ENCODE peak calls at places on chromosomes 3 and 15, in seven cellular contexts. N, U, V, T, I, C and Y are unnamed samples.

GRCh38 chr3:44001072-44001471 is 240.6 kb upstream of the TOPAZ1 start:
- DNase-seq in V (no peak), U (no peak), I (no peak), C (no peak), T (no peak), N (no peak), Y (no peak)

GRCh38 chr15:44081223-44082013 is 113.7 kb downstream of the FRMD5 start:
- DNase-seq in T (no peak), V (no peak), C (no peak), U (no peak), I (no peak), N (peak), Y (no peak)

GRCh38 chr3:124893526-124893925 is 6.4 kb upstream of the ITGB5 start:
- DNase-seq in C (no peak), I (no peak), U (no peak), V (no peak), N (no peak), T (no peak), Y (no peak)

GRCh38 chr3:60192297-60193114 is 1058.7 kb downstream of the FHIT start:
- DNase-seq in T (no peak), N (no peak), U (no peak), I (no peak), V (no peak), C (no peak), Y (no peak)

GRCh38 chr3:150545419-150546225 is 674 bp downstream of the SERP1 start:
- DNase-seq in I (peak), N (no peak), T (peak), U (no peak), V (no peak), C (no peak), Y (peak)

GRCh38 chr15:40445411-40446055 is 4.8 kb downstream of the BAHD1 start:
- DNase-seq in V (no peak), I (no peak), N (peak), T (peak), U (no peak), C (no peak), Y (no peak)

GRCh38 chr15:69206079-69206478 is 45.6 kb downstream of the GLCE start:
- DNase-seq in I (no peak), T (no peak), C (no peak), N (no peak), V (no peak), U (no peak), Y (no peak)

GRCh38 chr3:60149501-60149900 is 1099.7 kb upstream of the CFAP20DC start:
- DNase-seq in U (no peak), I (peak), C (peak), V (no peak), T (no peak), N (no peak), Y (no peak)

GRCh38 chr15:71170163-71170562 is 54.9 kb downstream of the THSD4 start:
- DNase-seq in I (no peak), U (no peak), N (no peak), V (no peak), C (no peak), T (no peak), Y (no peak)

GRCh38 chr3:161586836-161587235 is 90.2 kb downstream of the OTOL1 start:
- DNase-seq in V (no peak), I (no peak), C (no peak), T (no peak), U (no peak), N (no peak), Y (no peak)

GRCh38 chr15:31062310-31062964 is 39.1 kb downstream of the TRPM1 start:
- DNase-seq in V (no peak), T (no peak), I (no peak), C (no peak), N (no peak), U (no peak), Y (no peak)

GRCh38 chr15:82044373-82045178 is 1.2 kb downstream of the MEX3B start:
- DNase-seq in T (peak), N (peak), I (peak), V (peak), C (no peak), U (no peak), Y (peak)

GRCh38 chr15:74307827-74308642 is 59.4 kb downstream of the CYP11A1 start:
- DNase-seq in V (peak), C (no peak), I (peak), U (no peak), T (peak), N (peak), Y (no peak)

GRCh38 chr3:127707777-127708438 is 35.2 kb downstream of the ABTB1 start:
- DNase-seq in U (no peak), I (no peak), T (no peak), V (peak), N (no peak), C (no peak), Y (no peak)

GRCh38 chr3:21839592-21839991 is 88.6 kb upstream of the ZNF385D start:
- DNase-seq in C (no peak), U (no peak), T (peak), V (no peak), I (peak), N (peak), Y (no peak)

GRCh38 chr3:15923640-15924405 is 126.0 kb upstream of the ANKRD28 start:
- DNase-seq in N (peak), T (no peak), U (no peak), C (no peak), V (no peak), I (no peak), Y (no peak)

GRCh38 chr3:58200846-58201355 is 9.9 kb downstream of the DNASE1L3 start:
- DNase-seq in I (no peak), C (no peak), T (peak), U (no peak), N (no peak), V (no peak), Y (no peak)

GRCh38 chr15:94327356-94327936 is 96.1 kb downstream of the MCTP2 start:
- DNase-seq in N (peak), T (peak), V (no peak), C (no peak), U (no peak), I (peak), Y (no peak)

GRCh38 chr15:64452988-64453688 is 7.2 kb upstream of the ZNF609 start:
- DNase-seq in T (no peak), U (no peak), C (no peak), V (no peak), N (peak), I (no peak), Y (no peak)

GRCh38 chr15:64453689-64454037 is 6.7 kb upstream of the ZNF609 start:
- DNase-seq in C (no peak), I (no peak), N (no peak), U (no peak), T (no peak), V (no peak), Y (no peak)

GRCh38 chr15:64454282-64454681 is 6.1 kb upstream of the ZNF609 start:
- DNase-seq in C (no peak), N (no peak), I (peak), V (no peak), U (no peak), T (no peak), Y (peak)

GRCh38 chr15:64456634-64457108 is 3.7 kb upstream of the ZNF609 start:
- DNase-seq in U (no peak), T (peak), N (peak), C (no peak), I (no peak), V (no peak), Y (no peak)

DNA sequence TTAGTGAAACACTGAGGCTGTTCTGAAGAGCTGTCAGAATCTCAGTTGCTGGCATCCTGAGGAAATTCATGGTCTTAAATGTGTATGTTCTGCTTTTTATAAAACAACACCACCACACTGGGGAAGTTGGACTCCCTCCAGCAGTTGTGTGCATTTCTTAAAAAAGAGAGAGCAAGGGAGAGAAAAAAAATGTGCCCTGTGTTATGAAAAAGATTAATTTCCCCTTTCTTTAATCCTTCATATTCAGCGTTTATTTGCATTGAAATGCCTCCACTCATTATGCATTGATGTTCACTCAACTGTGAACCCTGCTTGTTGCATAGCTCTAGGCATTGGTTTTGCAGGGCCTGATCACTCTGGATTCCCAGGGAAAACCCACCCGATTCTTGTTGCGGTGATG is 4.4 kb upstream of the ZNF609 start:
- DNase-seq in C (no peak), T (no peak), U (no peak), I (no peak), V (no peak), N (no peak), Y (no peak)
- H2BK120ac ChIP-seq in C (no peak), T (no peak), U (no peak), I (no peak), V (no peak), N (no peak), Y (no peak)

DNA sequence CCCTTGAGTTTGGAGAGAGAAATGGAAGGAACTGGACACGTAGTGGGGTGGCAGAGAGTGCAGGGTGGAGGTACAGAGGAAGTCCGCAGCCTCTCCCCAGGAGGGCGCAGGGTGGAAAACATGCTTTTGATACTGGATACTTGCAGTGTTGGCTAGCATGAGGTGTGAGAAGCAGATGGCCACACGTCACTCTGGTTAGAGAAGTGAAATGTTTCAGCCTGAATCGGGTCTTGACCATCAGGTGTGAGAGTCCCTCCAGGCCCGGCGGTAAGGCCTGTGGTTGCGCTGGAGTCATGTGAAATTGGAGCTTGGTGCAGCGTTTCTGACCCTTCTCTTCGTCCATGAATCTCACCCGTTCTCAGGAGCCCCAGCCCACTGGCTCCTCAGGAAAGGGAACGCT is 93.1 kb downstream of the GABRG3 start:
- DNase-seq in V (no peak), U (no peak), N (no peak), T (no peak), I (no peak), C (no peak), Y (no peak)
- H2BK120ac ChIP-seq in V (no peak), U (no peak), N (no peak), T (no peak), I (no peak), C (no peak), Y (no peak)

DNA sequence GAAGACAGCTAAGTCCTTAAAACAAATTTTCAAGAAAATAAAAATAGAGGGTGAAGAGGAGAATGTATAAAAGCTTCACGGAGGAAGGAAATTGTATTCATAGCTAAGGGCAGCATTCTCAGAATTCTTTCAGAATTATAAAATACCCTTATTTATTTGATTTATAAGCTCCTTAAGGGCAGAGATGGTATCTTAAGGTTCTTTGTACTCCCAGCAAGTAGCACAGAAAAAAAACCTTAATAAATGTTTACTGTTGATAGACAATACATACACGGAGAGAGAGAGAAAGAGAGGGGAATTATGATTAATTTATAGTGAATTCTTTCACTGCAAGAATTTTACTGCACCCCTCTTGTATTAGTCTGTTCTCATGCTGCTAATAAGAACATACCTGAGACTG is 375.6 kb upstream of the CCDC54 start:
- DNase-seq in V (no peak), U (no peak), N (peak), C (no peak), I (no peak), T (no peak), Y (no peak)
- H2BK120ac ChIP-seq in V (no peak), U (no peak), N (peak), C (no peak), I (no peak), T (no peak), Y (no peak)

GRCh38 chr3:105351821-105352220 is 14.9 kb upstream of the ALCAM start:
- DNase-seq in C (no peak), T (peak), N (peak), V (no peak), I (no peak), U (no peak), Y (no peak)
- H2BK120ac ChIP-seq in C (no peak), T (no peak), N (no peak), V (no peak), I (no peak), U (no peak), Y (no peak)